ENCODE peak calls at places on chromosomes 13 and 19, in nine cellular contexts. U is GM10248, F is heart right ventricle, C is K562, L is glutamatergic neuron, G is nephron progenitor cell, I is esophagus muscularis mucosa, O is OCI-LY7, A is tibial artery. N is an unnamed sample.

GRCh38 chr19:10988921-10989320 is 28.1 kb downstream of the SMARCA4 start:
- DNase-seq in U (no peak), F (no peak), C (no peak), L (no peak), G (no peak), I (no peak), O (no peak), A (no peak), N (no peak)

GRCh38 chr13:20938302-20938701 is 35.8 kb upstream of the XPO4 start:
- DNase-seq in U (no peak), F (no peak), C (no peak), L (no peak), G (no peak), I (no peak), O (no peak), A (peak), N (no peak)

GRCh38 chr19:41478171-41478570 is 35.2 kb downstream of the ERICH4 start:
- DNase-seq in U (no peak), F (no peak), C (no peak), L (no peak), G (no peak), I (no peak), O (no peak), A (no peak), N (no peak)

GRCh38 chr13:99709134-99709533 is 207.9 kb downstream of the TM9SF2 start:
- DNase-seq in U (no peak), F (no peak), C (no peak), L (peak), G (no peak), I (no peak), O (no peak), A (no peak), N (no peak)

GRCh38 chr13:111033172-111034133 is 81.7 kb upstream of the ARHGEF7 start:
- DNase-seq in U (no peak), F (no peak), C (peak), L (no peak), G (no peak), I (no peak), O (no peak), A (no peak), N (no peak)

GRCh38 chr13:75931116-75931515 is 295.0 kb downstream of the LMO7 start:
- DNase-seq in U (no peak), F (no peak), C (no peak), L (no peak), G (no peak), I (no peak), O (no peak), A (no peak), N (no peak)

GRCh38 chr19:39550197-39550596 is 10.2 kb upstream of the EID2 start:
- DNase-seq in U (no peak), F (no peak), C (no peak), L (no peak), G (no peak), I (peak), O (no peak), A (no peak), N (no peak)

GRCh38 chr19:28351761-28352160 is 861.2 kb downstream of the UQCRFS1 start:
- DNase-seq in U (no peak), F (no peak), C (no peak), L (no peak), G (no peak), I (peak), O (no peak), A (no peak), N (no peak)

GRCh38 chr13:28819046-28819747 is 942 bp upstream of the MTUS2 start:
- DNase-seq in U (peak), F (no peak), C (no peak), L (no peak), G (no peak), I (peak), O (no peak), A (no peak), N (no peak)

GRCh38 chr13:48165063-48165462 is 67.9 kb upstream of the ITM2B start:
- DNase-seq in U (no peak), F (no peak), C (no peak), L (no peak), G (no peak), I (no peak), O (no peak), A (no peak), N (no peak)

GRCh38 chr13:110116072-110116487 is 190.9 kb downstream of the COL4A1 start:
- DNase-seq in U (peak), F (no peak), C (peak), L (peak), G (peak), I (no peak), O (peak), A (no peak), N (peak)

GRCh38 chr19:12665646-12666304 is 767 bp downstream of the MAN2B1 start:
- DNase-seq in U (no peak), F (no peak), C (no peak), L (no peak), G (no peak), I (no peak), O (peak), A (no peak), N (no peak)

DNA sequence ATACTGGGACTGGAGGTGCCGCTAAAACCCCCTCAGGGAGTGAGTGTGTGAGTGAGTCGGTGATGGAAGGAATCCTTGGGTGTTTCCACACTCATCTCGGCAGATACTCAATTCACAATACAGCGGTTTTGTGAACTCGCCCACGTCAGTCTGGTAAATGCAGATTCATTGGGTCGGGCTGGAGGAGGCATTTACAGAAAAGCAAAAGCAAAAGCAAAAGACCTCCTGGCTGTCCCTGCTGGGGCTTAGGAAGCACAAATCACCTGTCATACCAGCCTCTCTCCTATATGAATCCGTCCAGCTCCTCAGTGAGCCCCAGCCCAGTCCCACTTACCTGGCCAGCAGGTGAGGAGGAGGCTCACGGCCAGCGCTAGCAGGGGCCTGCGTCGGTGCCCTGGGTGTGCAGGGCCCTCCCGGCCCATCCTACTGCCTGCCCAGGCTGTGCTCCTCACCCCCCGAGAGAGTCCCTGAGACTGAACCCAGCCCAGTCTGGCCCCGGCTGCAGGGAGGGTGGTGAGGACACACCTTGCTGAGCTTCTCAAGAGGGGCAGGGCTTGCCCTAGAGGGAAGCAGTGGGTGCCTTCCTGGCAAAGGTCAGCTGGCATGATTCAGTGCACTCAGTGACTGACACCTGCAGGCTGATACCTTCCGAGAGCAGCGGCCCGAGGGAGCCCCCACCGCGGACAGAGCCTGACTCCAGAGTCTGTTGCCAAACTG is at the start of gene MUC16:
- DNase-seq in U (no peak), F (no peak), C (no peak), L (no peak), G (no peak), I (no peak), O (no peak), A (no peak), N (no peak)
- TF ChIP-seq CTCF in U (no peak), F (no peak), C (no peak), L (no peak), G (no peak), I (no peak), O (no peak), A (no peak), N (no peak)

DNA sequence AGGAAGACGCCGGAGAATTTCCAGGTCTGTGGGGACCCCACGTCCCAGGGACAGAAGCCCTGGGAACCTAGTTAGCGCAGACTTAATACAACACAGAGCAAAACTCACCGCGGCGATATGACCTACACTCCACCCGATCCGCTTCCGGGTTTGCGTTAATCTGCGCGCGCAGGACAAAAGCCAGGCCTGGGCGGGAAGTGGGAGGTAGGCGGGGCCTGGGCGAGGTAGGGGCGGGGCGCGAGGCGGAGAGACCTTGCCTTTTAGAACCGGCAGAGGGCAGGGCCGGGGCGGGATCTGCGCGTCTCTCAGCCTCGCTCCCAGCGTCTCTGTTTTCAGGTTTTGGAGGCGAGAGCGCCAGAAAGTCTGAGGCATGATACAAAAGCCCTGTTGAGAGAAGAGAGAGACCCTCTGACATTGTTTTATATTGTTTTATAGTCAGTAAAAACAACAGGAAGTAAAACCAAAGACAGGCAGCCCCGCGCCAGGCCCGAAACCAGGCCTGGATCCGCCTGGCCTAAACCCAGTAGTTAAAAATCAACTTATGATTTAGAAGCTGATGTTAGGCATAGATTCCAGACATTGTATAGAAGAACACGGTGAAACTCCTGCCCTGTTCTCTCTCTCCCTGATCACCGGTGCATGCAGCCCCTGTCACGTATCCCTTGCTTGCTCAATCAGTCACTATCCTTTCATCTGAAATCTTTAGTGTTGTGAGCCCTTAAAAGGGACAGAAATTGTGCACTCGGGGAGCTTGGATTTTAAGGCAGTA is at the start of gene ZNF611:
- DNase-seq in U (peak), F (peak), C (peak), L (peak), G (peak), I (peak), O (peak), A (peak), N (peak)
- TF ChIP-seq CTCF in U (peak), F (peak), C (peak), L (peak), G (peak), I (peak), O (peak), A (peak), N (peak)

DNA sequence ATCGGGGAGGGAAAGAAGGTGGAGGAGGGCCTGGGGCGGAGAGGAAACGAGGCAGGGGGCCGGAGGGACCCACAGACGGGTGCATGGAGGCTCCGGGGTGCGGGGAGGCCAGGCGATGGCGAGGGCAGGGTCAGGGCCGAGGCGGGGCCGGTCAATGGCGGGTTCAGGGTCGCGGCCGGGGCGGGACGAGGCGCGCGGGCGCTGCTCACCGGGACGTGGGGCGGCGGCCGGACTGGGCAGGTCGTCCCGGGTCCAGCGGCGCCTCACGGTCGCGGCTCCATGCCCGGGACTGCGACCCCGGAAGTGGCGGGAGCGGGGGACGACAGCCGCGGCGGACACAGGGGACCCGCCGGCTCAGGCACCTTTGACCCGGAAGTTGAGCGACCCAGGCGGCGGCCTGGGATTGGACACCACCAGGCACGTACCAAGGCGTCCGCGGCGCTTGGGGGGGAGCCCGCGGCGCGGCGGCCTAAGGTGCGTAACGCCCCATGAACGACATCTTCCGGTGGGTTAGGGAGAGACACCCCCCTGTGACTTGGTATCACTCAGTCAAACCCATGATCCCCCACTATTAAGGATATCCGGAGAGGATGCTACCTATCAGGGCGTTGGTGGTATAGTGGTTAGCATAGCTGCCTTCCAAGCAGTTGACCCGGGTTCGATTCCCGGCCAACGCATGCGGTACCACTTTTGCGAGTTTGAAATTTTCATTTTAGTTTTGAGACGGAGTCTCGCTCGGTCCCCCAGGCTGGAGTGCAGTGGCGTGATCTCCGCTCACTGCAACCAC is at the start of gene DPP9:
- DNase-seq in U (peak), F (peak), C (peak), L (peak), G (peak), I (peak), O (peak), A (peak), N (peak)
- TF ChIP-seq CTCF in U (peak), F (no peak), C (peak), L (peak), G (peak), I (peak), O (no peak), A (peak), N (peak)

GRCh38 chr19:37172368-37173366 is at the start of gene ZNF585A:
- DNase-seq in U (peak), F (peak), C (peak), L (peak), G (peak), I (peak), O (peak), A (peak), N (peak)
- TF ChIP-seq CTCF in U (peak), F (no peak), C (peak), L (no peak), G (no peak), I (peak), O (peak), A (no peak), N (peak)

GRCh38 chr19:2261438-2262172 is 5.4 kb upstream of the JSRP1 start:
- DNase-seq in U (no peak), F (no peak), C (peak), L (peak), G (no peak), I (no peak), O (peak), A (no peak), N (no peak)
- TF ChIP-seq CTCF in U (peak), F (peak), C (peak), L (peak), G (peak), I (peak), O (peak), A (no peak), N (peak)

GRCh38 chr19:19110410-19111137 is 27.7 kb downstream of the TMEM161A start:
- DNase-seq in U (peak), F (no peak), C (no peak), L (peak), G (peak), I (no peak), O (no peak), A (no peak), N (no peak)

GRCh38 chr19:19115954-19116353 is 22.3 kb downstream of the TMEM161A start:
- DNase-seq in U (peak), F (no peak), C (peak), L (peak), G (peak), I (no peak), O (peak), A (no peak), N (no peak)

GRCh38 chr19:19111138-19111835 is 27.0 kb downstream of the TMEM161A start:
- DNase-seq in U (no peak), F (no peak), C (no peak), L (no peak), G (no peak), I (no peak), O (no peak), A (no peak), N (no peak)

GRCh38 chr19:19111967-19112580 is 26.2 kb downstream of the TMEM161A start:
- DNase-seq in U (no peak), F (no peak), C (no peak), L (no peak), G (no peak), I (no peak), O (no peak), A (no peak), N (no peak)

GRCh38 chr19:19113040-19113541 is 25.2 kb downstream of the TMEM161A start:
- DNase-seq in U (peak), F (no peak), C (peak), L (peak), G (peak), I (no peak), O (peak), A (no peak), N (no peak)
- TF ChIP-seq CTCF in U (no peak), F (no peak), C (peak), L (no peak), G (no peak), I (no peak), O (peak), A (no peak), N (no peak)

GRCh38 chr19:48591021-48591420 is 15.5 kb upstream of the SPACA4 start:
- DNase-seq in U (no peak), F (no peak), C (peak), L (no peak), G (no peak), I (no peak), O (no peak), A (no peak), N (no peak)
- TF ChIP-seq CTCF in U (no peak), F (no peak), C (peak), L (no peak), G (no peak), I (no peak), O (no peak), A (no peak), N (no peak)

GRCh38 chr13:81636120-81636519 is 1295.2 kb upstream of the SPRY2 start:
- DNase-seq in U (no peak), F (no peak), C (no peak), L (no peak), G (no peak), I (no peak), O (no peak), A (no peak), N (no peak)

DNA sequence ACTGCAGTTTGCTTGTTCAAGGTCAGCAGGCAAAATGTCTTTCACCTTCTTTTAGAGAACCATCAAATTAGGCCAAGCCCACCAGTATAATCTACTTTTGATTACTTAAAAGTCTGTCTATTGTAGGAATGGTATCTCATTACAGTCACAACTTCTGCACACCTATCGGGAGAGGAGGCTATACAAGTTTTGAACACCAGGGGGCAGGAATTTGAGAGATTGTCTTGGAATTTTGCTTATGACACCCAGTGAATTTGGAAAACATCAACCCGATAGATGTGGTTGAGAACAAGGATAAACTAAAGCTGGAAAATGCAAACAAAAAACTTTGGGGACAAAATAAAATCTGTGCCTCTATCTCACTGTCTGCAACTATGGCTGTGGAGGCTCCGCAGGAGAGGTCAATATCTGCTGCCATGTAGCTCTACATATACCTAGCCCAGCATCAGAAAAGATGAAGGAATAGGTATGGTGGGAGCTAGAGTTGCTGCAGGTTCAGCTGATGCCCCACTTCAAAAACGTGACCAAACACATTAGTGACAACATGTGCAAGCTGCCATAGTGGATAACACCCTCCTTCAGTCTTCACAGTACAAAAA is 1299.2 kb upstream of the SPRY2 start:
- DNase-seq in U (no peak), F (no peak), C (peak), L (peak), G (peak), I (no peak), O (peak), A (no peak), N (no peak)
- TF ChIP-seq CTCF in U (peak), F (no peak), C (peak), L (peak), G (peak), I (no peak), O (peak), A (no peak), N (peak)

DNA sequence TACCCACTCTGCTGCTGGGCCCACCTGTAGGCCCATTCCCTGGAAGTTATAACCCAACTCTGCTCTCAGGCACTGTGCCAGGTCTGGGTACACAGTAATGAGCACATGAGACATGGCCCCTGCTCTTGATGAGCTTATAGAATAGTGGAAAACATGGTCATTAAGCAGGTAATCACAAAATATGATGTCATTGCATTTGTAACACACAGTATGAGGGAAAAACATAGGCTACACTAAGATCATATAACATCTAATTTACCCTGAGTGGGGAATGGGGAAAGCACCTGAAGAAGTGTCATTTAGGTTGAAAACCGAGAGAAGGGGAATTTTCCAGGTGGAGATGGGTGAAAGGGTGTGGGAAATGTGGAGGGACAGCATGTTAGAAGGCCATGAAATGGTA is 3.9 kb upstream of the CNMD start:
- DNase-seq in U (no peak), F (no peak), C (no peak), L (no peak), G (no peak), I (no peak), O (no peak), A (no peak), N (no peak)
- TF ChIP-seq CTCF in U (no peak), F (no peak), C (no peak), L (no peak), G (no peak), I (no peak), O (no peak), A (no peak), N (no peak)